ENCODE peak calls at places on chromosomes 1 and 21, in nine cellular contexts. One of them, this sample, is unnamed.

GRCh38 chr1:44050261-44050660 is 19.0 kb upstream of the SLC6A9 start:
- DNase-seq in esophagus squamous epithelium: no peak
- DNase-seq in cardiac muscle cell: peak
- DNase-seq in AG10803: no peak
- DNase-seq in fibroblast of mammary gland: no peak
- DNase-seq in CD8-positive, alpha-beta T cell: no peak
- DNase-seq in stomach: no peak
- DNase-seq in lower lobe of right lung: no peak
- DNase-seq in fibroblast of the aortic adventitia: no peak
- DNase-seq in this sample: no peak

GRCh38 chr1:31122101-31122735 is 56.7 kb upstream of the PUM1 start:
- DNase-seq in AG10803: no peak
- DNase-seq in lower lobe of right lung: no peak
- DNase-seq in fibroblast of mammary gland: no peak
- DNase-seq in stomach: no peak
- DNase-seq in fibroblast of the aortic adventitia: no peak
- DNase-seq in esophagus squamous epithelium: no peak
- DNase-seq in CD8-positive, alpha-beta T cell: no peak
- DNase-seq in cardiac muscle cell: no peak
- DNase-seq in this sample: peak

GRCh38 chr1:207888647-207889046 is 22.3 kb downstream of the CD34 start:
- DNase-seq in fibroblast of the aortic adventitia: no peak
- DNase-seq in lower lobe of right lung: no peak
- DNase-seq in esophagus squamous epithelium: no peak
- DNase-seq in fibroblast of mammary gland: peak
- DNase-seq in AG10803: peak
- DNase-seq in stomach: peak
- DNase-seq in cardiac muscle cell: peak
- DNase-seq in CD8-positive, alpha-beta T cell: no peak
- DNase-seq in this sample: no peak

GRCh38 chr1:42835422-42835821 is 11.0 kb upstream of the ZNF691 start:
- DNase-seq in lower lobe of right lung: no peak
- DNase-seq in cardiac muscle cell: no peak
- DNase-seq in fibroblast of the aortic adventitia: no peak
- DNase-seq in fibroblast of mammary gland: no peak
- DNase-seq in CD8-positive, alpha-beta T cell: no peak
- DNase-seq in stomach: no peak
- DNase-seq in AG10803: no peak
- DNase-seq in esophagus squamous epithelium: no peak
- DNase-seq in this sample: no peak

GRCh38 chr1:107474877-107475612 is 334.2 kb downstream of the NTNG1 start:
- DNase-seq in fibroblast of mammary gland: peak
- DNase-seq in cardiac muscle cell: no peak
- DNase-seq in lower lobe of right lung: no peak
- DNase-seq in AG10803: peak
- DNase-seq in fibroblast of the aortic adventitia: no peak
- DNase-seq in stomach: no peak
- DNase-seq in esophagus squamous epithelium: no peak
- DNase-seq in CD8-positive, alpha-beta T cell: no peak
- DNase-seq in this sample: no peak

GRCh38 chr1:223048026-223048425 is 95.0 kb downstream of the TLR5 start:
- DNase-seq in cardiac muscle cell: no peak
- DNase-seq in fibroblast of mammary gland: no peak
- DNase-seq in CD8-positive, alpha-beta T cell: no peak
- DNase-seq in esophagus squamous epithelium: no peak
- DNase-seq in AG10803: no peak
- DNase-seq in stomach: no peak
- DNase-seq in fibroblast of the aortic adventitia: no peak
- DNase-seq in lower lobe of right lung: no peak
- DNase-seq in this sample: peak

GRCh38 chr1:247639381-247639981 is 34.1 kb downstream of the OR2G3 start:
- DNase-seq in fibroblast of mammary gland: peak
- DNase-seq in stomach: peak
- DNase-seq in esophagus squamous epithelium: no peak
- DNase-seq in fibroblast of the aortic adventitia: peak
- DNase-seq in CD8-positive, alpha-beta T cell: no peak
- DNase-seq in cardiac muscle cell: peak
- DNase-seq in lower lobe of right lung: peak
- DNase-seq in AG10803: peak
- DNase-seq in this sample: peak

GRCh38 chr1:41887365-41887764 is 31.4 kb downstream of the HIVEP3 start:
- DNase-seq in fibroblast of the aortic adventitia: no peak
- DNase-seq in CD8-positive, alpha-beta T cell: no peak
- DNase-seq in stomach: no peak
- DNase-seq in lower lobe of right lung: no peak
- DNase-seq in esophagus squamous epithelium: no peak
- DNase-seq in AG10803: no peak
- DNase-seq in fibroblast of mammary gland: no peak
- DNase-seq in cardiac muscle cell: no peak
- DNase-seq in this sample: no peak

GRCh38 chr21:45335151-45335760 is 47.6 kb upstream of the POFUT2 start:
- DNase-seq in cardiac muscle cell: no peak
- DNase-seq in lower lobe of right lung: peak
- DNase-seq in AG10803: no peak
- DNase-seq in stomach: no peak
- DNase-seq in fibroblast of the aortic adventitia: no peak
- DNase-seq in CD8-positive, alpha-beta T cell: no peak
- DNase-seq in esophagus squamous epithelium: no peak
- DNase-seq in fibroblast of mammary gland: no peak
- DNase-seq in this sample: no peak

GRCh38 chr1:36880155-36881070 is 153.9 kb downstream of the GRIK3 start:
- DNase-seq in stomach: peak
- DNase-seq in cardiac muscle cell: no peak
- DNase-seq in lower lobe of right lung: peak
- DNase-seq in fibroblast of the aortic adventitia: no peak
- DNase-seq in esophagus squamous epithelium: no peak
- DNase-seq in AG10803: no peak
- DNase-seq in fibroblast of mammary gland: no peak
- DNase-seq in CD8-positive, alpha-beta T cell: no peak
- DNase-seq in this sample: no peak

GRCh38 chr21:46459356-46460112 is 843 bp downstream of the DIP2A start:
- DNase-seq in CD8-positive, alpha-beta T cell: no peak
- DNase-seq in stomach: peak
- DNase-seq in cardiac muscle cell: peak
- DNase-seq in lower lobe of right lung: peak
- DNase-seq in fibroblast of mammary gland: peak
- DNase-seq in fibroblast of the aortic adventitia: peak
- DNase-seq in esophagus squamous epithelium: no peak
- DNase-seq in AG10803: peak
- DNase-seq in this sample: peak

GRCh38 chr21:32368386-32368785 is 24.4 kb downstream of the URB1 start:
- DNase-seq in fibroblast of the aortic adventitia: no peak
- DNase-seq in stomach: no peak
- DNase-seq in cardiac muscle cell: no peak
- DNase-seq in esophagus squamous epithelium: no peak
- DNase-seq in AG10803: no peak
- DNase-seq in fibroblast of mammary gland: no peak
- DNase-seq in lower lobe of right lung: no peak
- DNase-seq in CD8-positive, alpha-beta T cell: no peak
- DNase-seq in this sample: no peak

GRCh38 chr1:101316801-101317200 is 80.0 kb downstream of the S1PR1 start:
- DNase-seq in lower lobe of right lung: no peak
- DNase-seq in fibroblast of the aortic adventitia: no peak
- DNase-seq in stomach: no peak
- DNase-seq in CD8-positive, alpha-beta T cell: no peak
- DNase-seq in fibroblast of mammary gland: no peak
- DNase-seq in AG10803: no peak
- DNase-seq in esophagus squamous epithelium: no peak
- DNase-seq in cardiac muscle cell: no peak
- DNase-seq in this sample: no peak

GRCh38 chr1:152182942-152183341 is 23.9 kb upstream of the RPTN start:
- DNase-seq in stomach: no peak
- DNase-seq in esophagus squamous epithelium: no peak
- DNase-seq in AG10803: peak
- DNase-seq in lower lobe of right lung: no peak
- DNase-seq in fibroblast of mammary gland: peak
- DNase-seq in fibroblast of the aortic adventitia: peak
- DNase-seq in CD8-positive, alpha-beta T cell: no peak
- DNase-seq in cardiac muscle cell: peak
- DNase-seq in this sample: peak

GRCh38 chr1:157115851-157116734 is 16.5 kb upstream of the ETV3L start:
- DNase-seq in fibroblast of the aortic adventitia: no peak
- DNase-seq in CD8-positive, alpha-beta T cell: no peak
- DNase-seq in AG10803: no peak
- DNase-seq in stomach: peak
- DNase-seq in cardiac muscle cell: no peak
- DNase-seq in esophagus squamous epithelium: no peak
- DNase-seq in lower lobe of right lung: no peak
- DNase-seq in fibroblast of mammary gland: no peak
- DNase-seq in this sample: no peak

GRCh38 chr1:110581637-110582036 is 24.5 kb downstream of the KCNA2 start:
- DNase-seq in stomach: no peak
- DNase-seq in esophagus squamous epithelium: no peak
- DNase-seq in cardiac muscle cell: no peak
- DNase-seq in CD8-positive, alpha-beta T cell: no peak
- DNase-seq in lower lobe of right lung: no peak
- DNase-seq in AG10803: no peak
- DNase-seq in fibroblast of the aortic adventitia: no peak
- DNase-seq in fibroblast of mammary gland: no peak
- DNase-seq in this sample: no peak

GRCh38 chr1:117815105-117815812 is 114.2 kb downstream of the GDAP2 start:
- DNase-seq in AG10803: peak
- DNase-seq in esophagus squamous epithelium: no peak
- DNase-seq in stomach: no peak
- DNase-seq in cardiac muscle cell: peak
- DNase-seq in fibroblast of mammary gland: peak
- DNase-seq in lower lobe of right lung: no peak
- DNase-seq in fibroblast of the aortic adventitia: peak
- DNase-seq in CD8-positive, alpha-beta T cell: no peak
- DNase-seq in this sample: no peak

GRCh38 chr1:146036241-146036989 is 14.9 kb upstream of the HJV start:
- DNase-seq in AG10803: no peak
- DNase-seq in stomach: no peak
- DNase-seq in cardiac muscle cell: no peak
- DNase-seq in esophagus squamous epithelium: no peak
- DNase-seq in fibroblast of the aortic adventitia: no peak
- DNase-seq in lower lobe of right lung: no peak
- DNase-seq in CD8-positive, alpha-beta T cell: no peak
- DNase-seq in fibroblast of mammary gland: no peak
- DNase-seq in this sample: no peak
- H3K4me3 ChIP-seq in AG10803: peak
- H3K4me3 ChIP-seq in stomach: peak
- H3K4me3 ChIP-seq in cardiac muscle cell: peak
- H3K4me3 ChIP-seq in esophagus squamous epithelium: peak
- H3K4me3 ChIP-seq in fibroblast of the aortic adventitia: peak
- H3K4me3 ChIP-seq in lower lobe of right lung: peak
- H3K4me3 ChIP-seq in CD8-positive, alpha-beta T cell: peak
- H3K4me3 ChIP-seq in fibroblast of mammary gland: peak
- H3K4me3 ChIP-seq in this sample: peak

DNA sequence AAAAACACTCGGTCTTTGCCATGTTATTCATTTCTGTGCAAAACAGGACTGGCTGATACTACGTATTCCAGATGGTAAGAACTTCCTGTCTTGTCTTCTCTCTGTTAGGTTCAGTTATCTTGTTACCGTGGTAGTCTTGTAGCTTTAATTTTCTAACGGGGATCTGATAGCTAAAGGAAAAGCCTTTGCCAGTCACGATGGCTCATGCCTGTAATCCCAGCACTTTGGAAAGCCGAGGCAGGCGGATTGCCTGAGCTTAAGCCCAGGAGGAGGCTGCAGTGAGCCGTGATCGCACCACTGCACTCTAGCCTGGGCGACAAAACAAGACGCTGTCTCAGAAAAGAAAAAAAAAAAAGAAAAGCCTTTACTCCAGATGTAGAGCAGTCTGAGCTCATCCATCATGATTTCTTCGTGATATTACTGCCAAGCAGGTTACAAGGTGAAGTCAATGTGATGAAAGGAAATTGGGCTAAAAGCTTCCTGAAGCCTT is 11.1 kb upstream of the MSTO1 start:
- DNase-seq in cardiac muscle cell: peak
- DNase-seq in fibroblast of the aortic adventitia: peak
- DNase-seq in stomach: no peak
- DNase-seq in esophagus squamous epithelium: no peak
- DNase-seq in lower lobe of right lung: no peak
- DNase-seq in fibroblast of mammary gland: peak
- DNase-seq in CD8-positive, alpha-beta T cell: no peak
- DNase-seq in AG10803: peak
- DNase-seq in this sample: peak
- TF ChIP-seq CTCF in cardiac muscle cell: no peak
- TF ChIP-seq CTCF in fibroblast of the aortic adventitia: no peak
- TF ChIP-seq CTCF in stomach: no peak
- TF ChIP-seq CTCF in esophagus squamous epithelium: no peak
- TF ChIP-seq CTCF in lower lobe of right lung: no peak
- TF ChIP-seq CTCF in fibroblast of mammary gland: peak
- TF ChIP-seq CTCF in CD8-positive, alpha-beta T cell: no peak
- TF ChIP-seq CTCF in AG10803: peak
- TF ChIP-seq CTCF in this sample: no peak

GRCh38 chr1:229087906-229088305 is 183.0 kb upstream of the RAB4A start:
- DNase-seq in fibroblast of mammary gland: no peak
- DNase-seq in AG10803: no peak
- DNase-seq in stomach: no peak
- DNase-seq in cardiac muscle cell: no peak
- DNase-seq in fibroblast of the aortic adventitia: no peak
- DNase-seq in lower lobe of right lung: no peak
- DNase-seq in esophagus squamous epithelium: no peak
- DNase-seq in CD8-positive, alpha-beta T cell: no peak
- DNase-seq in this sample: no peak

GRCh38 chr1:229086686-229087085 is 184.2 kb upstream of the RAB4A start:
- DNase-seq in esophagus squamous epithelium: no peak
- DNase-seq in fibroblast of mammary gland: no peak
- DNase-seq in stomach: no peak
- DNase-seq in fibroblast of the aortic adventitia: no peak
- DNase-seq in CD8-positive, alpha-beta T cell: no peak
- DNase-seq in cardiac muscle cell: no peak
- DNase-seq in lower lobe of right lung: no peak
- DNase-seq in AG10803: no peak
- DNase-seq in this sample: no peak

GRCh38 chr1:229086091-229086490 is 184.8 kb upstream of the RAB4A start:
- DNase-seq in fibroblast of mammary gland: no peak
- DNase-seq in AG10803: no peak
- DNase-seq in lower lobe of right lung: no peak
- DNase-seq in stomach: no peak
- DNase-seq in cardiac muscle cell: peak
- DNase-seq in esophagus squamous epithelium: no peak
- DNase-seq in fibroblast of the aortic adventitia: peak
- DNase-seq in CD8-positive, alpha-beta T cell: no peak
- DNase-seq in this sample: no peak

GRCh38 chr1:229088711-229089110 is 182.2 kb upstream of the RAB4A start:
- DNase-seq in CD8-positive, alpha-beta T cell: no peak
- DNase-seq in AG10803: no peak
- DNase-seq in stomach: no peak
- DNase-seq in fibroblast of the aortic adventitia: no peak
- DNase-seq in fibroblast of mammary gland: no peak
- DNase-seq in cardiac muscle cell: no peak
- DNase-seq in lower lobe of right lung: no peak
- DNase-seq in esophagus squamous epithelium: no peak
- DNase-seq in this sample: no peak

GRCh38 chr1:229087339-229087738 is 183.6 kb upstream of the RAB4A start:
- DNase-seq in cardiac muscle cell: no peak
- DNase-seq in fibroblast of the aortic adventitia: peak
- DNase-seq in fibroblast of mammary gland: no peak
- DNase-seq in AG10803: peak
- DNase-seq in esophagus squamous epithelium: no peak
- DNase-seq in CD8-positive, alpha-beta T cell: no peak
- DNase-seq in lower lobe of right lung: no peak
- DNase-seq in stomach: no peak
- DNase-seq in this sample: no peak
- H3K4me3 ChIP-seq in cardiac muscle cell: no peak
- H3K4me3 ChIP-seq in fibroblast of the aortic adventitia: no peak
- H3K4me3 ChIP-seq in fibroblast of mammary gland: no peak
- H3K4me3 ChIP-seq in AG10803: no peak
- H3K4me3 ChIP-seq in esophagus squamous epithelium: no peak
- H3K4me3 ChIP-seq in CD8-positive, alpha-beta T cell: no peak
- H3K4me3 ChIP-seq in lower lobe of right lung: no peak
- H3K4me3 ChIP-seq in stomach: no peak
- H3K4me3 ChIP-seq in this sample: no peak

GRCh38 chr21:35204850-35205564 is 155.9 kb upstream of the RUNX1 start:
- DNase-seq in CD8-positive, alpha-beta T cell: no peak
- DNase-seq in fibroblast of mammary gland: peak
- DNase-seq in fibroblast of the aortic adventitia: peak
- DNase-seq in esophagus squamous epithelium: no peak
- DNase-seq in lower lobe of right lung: peak
- DNase-seq in stomach: peak
- DNase-seq in cardiac muscle cell: peak
- DNase-seq in AG10803: peak
- DNase-seq in this sample: no peak
- TF ChIP-seq CTCF in CD8-positive, alpha-beta T cell: no peak
- TF ChIP-seq CTCF in fibroblast of mammary gland: peak
- TF ChIP-seq CTCF in fibroblast of the aortic adventitia: peak
- TF ChIP-seq CTCF in esophagus squamous epithelium: no peak
- TF ChIP-seq CTCF in lower lobe of right lung: peak
- TF ChIP-seq CTCF in stomach: no peak
- TF ChIP-seq CTCF in cardiac muscle cell: peak
- TF ChIP-seq CTCF in AG10803: peak
- TF ChIP-seq CTCF in this sample: no peak

This sample was measured in epithelial cell of esophagus.